ENCODE peak calls at places on chromosomes 11 and 22, in nine cellular contexts. E is CD8-positive, alpha-beta T cell; Y is PC-3; J is AG09309; Q is HepG2; S is heart left ventricle; H is dorsolateral prefrontal cortex; L is fibroblast of villous mesenchyme; N is tibial nerve. F is an unnamed sample.
A peak's percentile ranks its signal among the peaks of the same experiment; 100 is the strongest.

GRCh38 chr22:41873391-41873790 is 40.5 kb downstream of the SREBF2 start:
- DNase-seq in E (peak; percentile 68), Y (no peak), J (no peak), Q (no peak), S (no peak), H (no peak), L (no peak), N (no peak), F (no peak)

GRCh38 chr11:76740772-76741171 is 42.4 kb upstream of the TSKU start:
- DNase-seq in E (no peak), Y (no peak), J (no peak), Q (no peak), S (no peak), H (no peak), L (peak; percentile 30), N (no peak), F (no peak)

GRCh38 chr11:77418981-77419592 is 54.8 kb downstream of the PAK1 start:
- DNase-seq in E (no peak), Y (no peak), J (no peak), Q (no peak), S (no peak), H (no peak), L (no peak), N (no peak), F (no peak)

GRCh38 chr11:93024376-93024775 is 54.9 kb downstream of the MTNR1B start:
- DNase-seq in E (no peak), Y (no peak), J (no peak), Q (no peak), S (no peak), H (no peak), L (no peak), N (no peak), F (no peak)

GRCh38 chr22:36332623-36333331 is 55.0 kb downstream of the MYH9 start:
- DNase-seq in E (peak; percentile 67), Y (peak; percentile 89), J (no peak), Q (no peak), S (no peak), H (no peak), L (peak; percentile 69), N (no peak), F (peak; percentile 67)

GRCh38 chr11:57566564-57567209 is 785 bp downstream of the UBE2L6 start:
- DNase-seq in E (no peak), Y (no peak), J (no peak), Q (no peak), S (no peak), H (no peak), L (no peak), N (no peak), F (no peak)

GRCh38 chr11:131710511-131710910 is 340.1 kb downstream of the NTM start:
- DNase-seq in E (no peak), Y (peak; percentile 7), J (no peak), Q (no peak), S (no peak), H (no peak), L (no peak), N (no peak), F (no peak)

GRCh38 chr11:48013269-48013901 is 33.0 kb downstream of the PTPRJ start:
- DNase-seq in E (peak; percentile 70), Y (peak; percentile 77), J (no peak), Q (peak; percentile 71), S (peak; percentile 58), H (no peak), L (no peak), N (no peak), F (no peak)

GRCh38 chr11:121643530-121644512 is 191.1 kb upstream of the SORL1-AS1 start:
- DNase-seq in E (no peak), Y (no peak), J (no peak), Q (no peak), S (no peak), H (no peak), L (no peak), N (no peak), F (no peak)

GRCh38 chr11:29343465-29344333 is 673.1 kb downstream of the KCNA4 start:
- DNase-seq in E (no peak), Y (peak; percentile 76), J (no peak), Q (peak; percentile 28), S (peak; percentile 71), H (peak; percentile 46), L (peak; percentile 39), N (peak; percentile 15), F (peak; percentile 70)

GRCh38 chr11:69674267-69674885 is 777 bp downstream of the LTO1 start:
- DNase-seq in E (no peak), Y (peak; percentile 80), J (no peak), Q (no peak), S (no peak), H (no peak), L (peak; percentile 87), N (no peak), F (peak; percentile 76)

GRCh38 chr11:61332823-61333637 is at the start of the genes DDB1 and TKFC:
- DNase-seq in E (peak; percentile 97), Y (peak; percentile 97), J (peak; percentile 33), Q (peak; percentile 89), S (peak; percentile 98), H (peak; percentile 92), L (peak; percentile 94), N (peak; percentile 85), F (peak; percentile 93)

GRCh38 chr11:61334434-61335354 is 1.7 kb downstream of the TKFC start:
- DNase-seq in E (no peak), Y (peak; percentile 60), J (no peak), Q (peak; percentile 65), S (no peak), H (no peak), L (peak; percentile 51), N (no peak), F (no peak)

GRCh38 chr11:61331636-61332035 is 1.3 kb downstream of the DDB1 start:
- DNase-seq in E (no peak), Y (no peak), J (no peak), Q (no peak), S (no peak), H (no peak), L (peak; percentile 9), N (no peak), F (no peak)

GRCh38 chr11:61333638-61334433 is 808 bp downstream of the TKFC start:
- DNase-seq in E (no peak), Y (no peak), J (no peak), Q (no peak), S (no peak), H (no peak), L (no peak), N (no peak), F (no peak)

GRCh38 chr11:61332266-61332822 is 561 bp downstream of the DDB1 start:
- DNase-seq in E (no peak), Y (peak; percentile 26), J (no peak), Q (peak; percentile 52), S (no peak), H (no peak), L (peak; percentile 54), N (no peak), F (peak; percentile 28)
- TF ChIP-seq CTCF in E (no peak), Y (no peak), J (no peak), Q (no peak), S (no peak), H (no peak), L (no peak), N (no peak), F (peak; percentile 2)

GRCh38 chr11:126058090-126058489 is 4.6 kb downstream of the CDON start:
- DNase-seq in E (no peak), Y (no peak), J (no peak), Q (no peak), S (no peak), H (no peak), L (no peak), N (no peak), F (no peak)

GRCh38 chr11:126061707-126062678 is 673 bp downstream of the CDON start:
- DNase-seq in E (peak; percentile 33), Y (peak; percentile 79), J (no peak), Q (peak; percentile 66), S (peak; percentile 69), H (no peak), L (peak; percentile 16), N (no peak), F (peak; percentile 55)

GRCh38 chr11:126062679-126063509 is at the start of gene CDON:
- DNase-seq in E (peak; percentile 88), Y (peak; percentile 97), J (peak; percentile 54), Q (peak; percentile 86), S (peak; percentile 95), H (peak; percentile 85), L (peak; percentile 91), N (peak; percentile 84), F (peak; percentile 97)

GRCh38 chr11:126060651-126061220 is 1.9 kb downstream of the CDON start:
- DNase-seq in E (no peak), Y (peak; percentile 60), J (no peak), Q (peak; percentile 45), S (no peak), H (no peak), L (no peak), N (no peak), F (no peak)

GRCh38 chr11:126059238-126059761 is 3.4 kb downstream of the CDON start:
- DNase-seq in E (no peak), Y (no peak), J (no peak), Q (no peak), S (no peak), H (no peak), L (no peak), N (no peak), F (no peak)
- H3K4me3 ChIP-seq in E (no peak overlapping the region), Y (no peak overlapping the region), J (no peak overlapping the region), Q (no peak overlapping the region), S (no peak overlapping the region), H (peak overlapping the region; percentile 7), L (no peak overlapping the region), N (no peak overlapping the region), F (no peak overlapping the region)

DNA sequence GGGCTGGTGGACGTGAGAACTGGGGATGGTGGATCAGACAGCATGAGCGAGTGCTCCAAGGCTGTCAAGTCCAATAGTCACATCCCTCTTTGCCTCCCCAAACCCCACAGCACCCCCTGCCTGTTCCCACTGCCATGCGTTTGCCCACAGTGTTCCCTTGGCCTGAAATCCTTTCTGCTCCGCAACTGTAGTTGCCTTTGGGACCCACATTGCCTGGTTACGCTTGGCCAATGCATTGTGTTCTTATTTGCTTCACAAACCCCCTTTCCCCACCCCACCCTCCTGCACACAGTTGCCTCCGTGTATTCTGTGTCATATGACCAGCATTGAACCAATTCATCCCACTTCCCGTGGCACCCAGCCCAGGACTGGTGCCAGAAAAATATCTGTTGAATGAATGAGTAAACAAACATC is 2.1 kb upstream of the KIAA0930 start:
- DNase-seq in E (no peak), Y (peak; percentile 84), J (no peak), Q (peak; percentile 57), S (no peak), H (no peak), L (no peak), N (no peak), F (peak; percentile 25)
- TF ChIP-seq CTCF in E (no peak), Y (peak; percentile 19), J (no peak), Q (peak; percentile 56), S (no peak), H (peak; percentile 36), L (peak; percentile 25), N (peak; percentile 10), F (no peak)

DNA sequence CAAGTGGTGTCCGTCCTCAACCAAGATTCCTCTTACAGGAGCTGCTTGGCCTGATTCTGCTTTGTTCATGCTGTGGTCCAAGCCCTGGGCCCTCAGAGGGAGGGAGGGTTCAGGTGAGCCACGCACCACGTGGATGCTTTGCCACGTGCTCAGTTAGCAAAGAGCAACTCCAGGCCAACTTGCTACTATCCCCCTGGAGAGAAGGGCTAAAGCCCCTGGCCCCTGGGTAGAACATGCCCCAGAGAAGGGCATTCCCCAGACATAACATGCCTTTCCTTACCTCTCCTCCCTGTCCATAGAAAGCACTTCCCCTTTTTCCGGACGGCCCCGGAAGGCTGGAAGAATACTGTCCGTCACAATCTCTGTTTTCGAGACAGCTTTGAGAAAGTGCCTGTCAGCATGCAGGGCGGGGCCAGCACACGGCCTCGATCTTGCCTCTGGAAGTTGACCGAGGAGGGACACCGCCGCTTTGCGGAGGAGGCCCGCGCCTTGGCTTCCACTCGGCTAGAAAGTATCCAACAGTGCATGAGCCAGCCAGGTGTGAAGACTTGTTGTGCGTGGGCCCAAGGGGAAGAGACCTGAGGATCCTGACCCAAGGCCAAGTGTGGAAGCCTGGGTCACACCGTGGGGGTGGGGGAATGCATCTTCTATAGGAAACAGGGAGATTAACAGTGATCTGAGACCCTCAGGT is 8.8 kb downstream of the FOXR1 start:
- DNase-seq in E (no peak), Y (no peak), J (no peak), Q (no peak), S (no peak), H (no peak), L (no peak), N (no peak), F (no peak)
- H3K4me3 ChIP-seq in E (no peak overlapping the region), Y (no peak overlapping the region), J (no peak overlapping the region), Q (no peak overlapping the region), S (no peak overlapping the region), H (no peak overlapping the region), L (no peak overlapping the region), N (peak overlapping the region; percentile 34), F (no peak overlapping the region)